ENCODE peak calls at places on chromosomes 13 and 19, in four cellular contexts. One of them, this sample, is unnamed. For H3K36me3, the result is how much of the 10 kb centered on the place peaks cover.

GRCh38 chr13:26867451-26868067 is 107.0 kb upstream of the GPR12 start:
- DNase-seq in adrenal gland: peak
- DNase-seq in pancreas: no peak
- DNase-seq in OCI-LY7: peak
- DNase-seq in this sample: no peak

GRCh38 chr19:13091400-13092161 is 11.1 kb downstream of the LYL1 start:
- DNase-seq in adrenal gland: no peak
- DNase-seq in pancreas: no peak
- DNase-seq in OCI-LY7: no peak
- DNase-seq in this sample: no peak

GRCh38 chr19:41328157-41328817 is 18.3 kb downstream of the CCDC97 start:
- DNase-seq in adrenal gland: peak
- DNase-seq in pancreas: no peak
- DNase-seq in OCI-LY7: no peak
- DNase-seq in this sample: no peak

GRCh38 chr19:7521551-7522071 is 813 bp upstream of the MCOLN1 start:
- DNase-seq in adrenal gland: no peak
- DNase-seq in pancreas: no peak
- DNase-seq in OCI-LY7: no peak
- DNase-seq in this sample: no peak

GRCh38 chr19:18756896-18757295 is 34.2 kb downstream of the COMP start:
- DNase-seq in adrenal gland: no peak
- DNase-seq in pancreas: no peak
- DNase-seq in OCI-LY7: no peak
- DNase-seq in this sample: no peak

GRCh38 chr13:39876258-39876657 is 220.8 kb downstream of the COG6 start:
- DNase-seq in adrenal gland: no peak
- DNase-seq in pancreas: no peak
- DNase-seq in OCI-LY7: no peak
- DNase-seq in this sample: no peak

GRCh38 chr13:45372189-45373115 is 31.5 kb upstream of the TPT1 start:
- DNase-seq in adrenal gland: no peak
- DNase-seq in pancreas: no peak
- DNase-seq in OCI-LY7: no peak
- DNase-seq in this sample: no peak

GRCh38 chr13:44259045-44260042 is 114.3 kb upstream of the SERP2 start:
- DNase-seq in adrenal gland: peak
- DNase-seq in pancreas: no peak
- DNase-seq in OCI-LY7: peak
- DNase-seq in this sample: peak

GRCh38 chr13:81714513-81714912 is 1373.6 kb upstream of the SPRY2 start:
- DNase-seq in adrenal gland: no peak
- DNase-seq in pancreas: no peak
- DNase-seq in OCI-LY7: no peak
- DNase-seq in this sample: no peak

GRCh38 chr13:52130641-52131040 is 1.8 kb upstream of the NEK5 start:
- DNase-seq in adrenal gland: no peak
- DNase-seq in pancreas: no peak
- DNase-seq in OCI-LY7: no peak
- DNase-seq in this sample: no peak

GRCh38 chr13:100389617-100390016 is 199.0 kb downstream of the GGACT start:
- DNase-seq in adrenal gland: no peak
- DNase-seq in pancreas: no peak
- DNase-seq in OCI-LY7: no peak
- DNase-seq in this sample: no peak

GRCh38 chr13:57286511-57287098 is 119.6 kb downstream of the PRR20E start:
- DNase-seq in adrenal gland: no peak
- DNase-seq in pancreas: no peak
- DNase-seq in OCI-LY7: no peak
- DNase-seq in this sample: no peak

GRCh38 chr19:18674616-18675015 is 8.9 kb upstream of the CRTC1 start:
- DNase-seq in adrenal gland: no peak
- DNase-seq in pancreas: no peak
- DNase-seq in OCI-LY7: no peak
- DNase-seq in this sample: no peak

GRCh38 chr19:39705578-39706188 is 1.4 kb downstream of the LGALS14 start:
- DNase-seq in adrenal gland: no peak
- DNase-seq in pancreas: no peak
- DNase-seq in OCI-LY7: no peak
- DNase-seq in this sample: no peak

GRCh38 chr19:31408460-31409124 is 59.4 kb upstream of the TSHZ3 start:
- DNase-seq in adrenal gland: no peak
- DNase-seq in pancreas: no peak
- DNase-seq in OCI-LY7: no peak
- DNase-seq in this sample: no peak

GRCh38 chr13:77516342-77516789 is 19.1 kb upstream of the SCEL start:
- DNase-seq in adrenal gland: no peak
- DNase-seq in pancreas: no peak
- DNase-seq in OCI-LY7: no peak
- DNase-seq in this sample: peak

GRCh38 chr13:25652764-25653163 is 281.0 kb downstream of the ATP8A2 start:
- DNase-seq in adrenal gland: no peak
- DNase-seq in pancreas: no peak
- DNase-seq in OCI-LY7: no peak
- DNase-seq in this sample: no peak
- TF ChIP-seq CTCF in adrenal gland: no peak
- TF ChIP-seq CTCF in pancreas: no peak
- TF ChIP-seq CTCF in OCI-LY7: no peak
- TF ChIP-seq CTCF in this sample: no peak

GRCh38 chr19:49194408-49194807 is 36.8 kb downstream of the TRPM4 start:
- DNase-seq in adrenal gland: no peak
- DNase-seq in pancreas: no peak
- DNase-seq in OCI-LY7: no peak
- DNase-seq in this sample: no peak
- H3K36me3 ChIP-seq in adrenal gland: under half
- H3K36me3 ChIP-seq in pancreas: under half
- H3K36me3 ChIP-seq in OCI-LY7: under half
- H3K36me3 ChIP-seq in this sample: under half

GRCh38 chr13:50805805-50806204 is 37.7 kb downstream of the DLEU7 start:
- DNase-seq in adrenal gland: no peak
- DNase-seq in pancreas: no peak
- DNase-seq in OCI-LY7: peak
- DNase-seq in this sample: no peak

GRCh38 chr13:50797081-50797480 is 46.4 kb downstream of the DLEU7 start:
- DNase-seq in adrenal gland: no peak
- DNase-seq in pancreas: no peak
- DNase-seq in OCI-LY7: no peak
- DNase-seq in this sample: no peak

GRCh38 chr13:50798923-50799322 is 44.6 kb downstream of the DLEU7 start:
- DNase-seq in adrenal gland: no peak
- DNase-seq in pancreas: no peak
- DNase-seq in OCI-LY7: no peak
- DNase-seq in this sample: no peak

GRCh38 chr13:50800091-50800739 is 43.3 kb downstream of the DLEU7 start:
- DNase-seq in adrenal gland: no peak
- DNase-seq in pancreas: no peak
- DNase-seq in OCI-LY7: peak
- DNase-seq in this sample: no peak

DNA sequence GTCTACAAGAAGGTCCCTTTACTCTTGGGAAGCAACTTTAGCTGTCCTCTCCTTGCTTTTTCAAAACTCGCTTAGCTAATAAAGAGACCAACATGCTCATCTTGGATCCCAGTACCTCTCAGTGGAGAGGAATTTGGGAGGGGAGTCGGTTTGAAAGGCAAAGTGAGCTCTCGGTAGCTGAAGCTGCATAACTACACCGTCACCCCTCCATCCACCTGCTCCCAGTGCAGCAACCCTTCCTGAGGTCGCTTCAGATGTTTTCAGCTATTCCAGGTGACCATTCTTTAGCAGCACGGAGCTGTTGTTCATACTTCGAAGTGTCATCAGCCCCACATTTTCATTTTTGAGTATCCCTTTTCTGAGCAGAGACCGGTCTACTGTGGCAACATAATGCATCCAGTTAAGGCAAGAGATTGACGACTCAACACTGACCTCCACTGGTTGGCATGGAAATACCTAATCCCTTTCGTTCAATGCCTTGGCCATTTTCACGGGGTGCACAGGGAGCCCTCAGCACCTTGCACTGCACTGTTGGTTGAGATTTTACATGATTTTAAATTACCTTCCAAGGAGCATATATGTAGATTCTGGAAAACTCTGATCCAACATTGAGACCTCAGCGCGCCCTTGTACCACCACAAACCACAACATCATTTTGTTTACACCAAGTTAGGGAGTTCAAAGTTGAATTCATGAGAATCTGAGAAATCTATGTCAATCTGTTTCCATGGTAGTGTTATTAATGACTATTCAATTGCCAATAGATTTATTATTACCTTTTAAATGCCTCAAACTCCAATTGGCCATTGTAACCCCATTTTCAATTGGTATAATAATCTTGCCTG is 42.2 kb downstream of the DLEU7 start:
- DNase-seq in adrenal gland: peak
- DNase-seq in pancreas: peak
- DNase-seq in OCI-LY7: peak
- DNase-seq in this sample: peak
- H3K4me3 ChIP-seq in adrenal gland: no peak
- H3K4me3 ChIP-seq in pancreas: no peak
- H3K4me3 ChIP-seq in OCI-LY7: no peak
- H3K4me3 ChIP-seq in this sample: no peak

DNA sequence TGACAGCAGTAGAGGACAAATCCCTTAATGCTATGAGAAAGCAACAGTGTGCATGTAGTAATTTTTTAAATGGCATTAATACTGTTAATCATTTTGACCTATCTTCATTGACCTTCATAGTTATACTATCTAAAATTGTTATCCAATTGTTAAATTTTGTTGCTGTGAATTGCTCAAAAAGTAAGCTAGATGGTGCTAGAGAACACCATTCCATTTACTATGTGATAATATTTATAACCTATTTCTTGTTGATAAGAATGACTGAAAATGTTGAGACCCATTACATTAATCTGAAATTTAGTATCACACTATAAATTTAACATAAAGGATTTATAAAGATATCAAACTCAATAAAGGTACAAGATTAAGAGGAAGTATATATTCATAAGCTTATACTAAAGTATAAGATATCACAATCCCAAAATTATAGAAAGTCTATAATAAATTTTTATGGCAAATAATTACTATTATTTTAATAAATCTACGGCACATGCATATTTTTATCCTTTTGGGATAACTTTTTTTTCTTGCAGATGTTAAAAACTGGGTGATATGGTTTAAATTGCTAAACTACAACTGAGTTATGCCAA is 1573.3 kb downstream of the PCDH9 start:
- DNase-seq in adrenal gland: no peak
- DNase-seq in pancreas: no peak
- DNase-seq in OCI-LY7: peak
- DNase-seq in this sample: no peak
- TF ChIP-seq CTCF in adrenal gland: peak
- TF ChIP-seq CTCF in pancreas: peak
- TF ChIP-seq CTCF in OCI-LY7: peak
- TF ChIP-seq CTCF in this sample: peak

DNA sequence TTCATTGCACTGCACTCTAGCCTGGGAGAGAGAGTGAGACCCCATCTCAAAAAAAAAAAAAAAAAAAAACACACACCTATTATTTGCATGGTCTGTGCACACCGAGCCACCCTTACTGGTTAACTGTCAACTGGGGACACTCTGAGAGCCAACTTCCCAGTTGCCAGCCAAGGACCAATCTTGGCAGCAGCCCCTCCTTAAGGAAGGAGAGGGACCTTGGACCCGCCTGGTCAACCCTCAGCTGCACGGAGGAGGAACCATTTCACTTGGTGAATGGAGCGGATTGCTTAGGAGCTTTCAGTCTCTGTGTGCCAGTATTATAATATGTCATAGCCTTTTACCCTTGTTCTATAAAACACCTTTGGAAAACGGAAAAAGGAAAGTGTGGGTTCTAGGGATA is 24.9 kb downstream of the MICOS13 start:
- DNase-seq in adrenal gland: no peak
- DNase-seq in pancreas: no peak
- DNase-seq in OCI-LY7: no peak
- DNase-seq in this sample: no peak
- H3K36me3 ChIP-seq in adrenal gland: under half
- H3K36me3 ChIP-seq in pancreas: half or more
- H3K36me3 ChIP-seq in OCI-LY7: half or more
- H3K36me3 ChIP-seq in this sample: under half

GRCh38 chr19:44430956-44431355 is 17.3 kb downstream of the ZNF229 start:
- DNase-seq in adrenal gland: no peak
- DNase-seq in pancreas: no peak
- DNase-seq in OCI-LY7: no peak
- DNase-seq in this sample: no peak
- H3K4me3 ChIP-seq in adrenal gland: no peak
- H3K4me3 ChIP-seq in pancreas: no peak
- H3K4me3 ChIP-seq in OCI-LY7: no peak
- H3K4me3 ChIP-seq in this sample: no peak

GRCh38 chr13:46553886-46554855 is 1.2 kb downstream of the LRCH1 start:
- DNase-seq in adrenal gland: peak
- DNase-seq in pancreas: peak
- DNase-seq in OCI-LY7: peak
- DNase-seq in this sample: peak
- TF ChIP-seq CTCF in adrenal gland: peak
- TF ChIP-seq CTCF in pancreas: no peak
- TF ChIP-seq CTCF in OCI-LY7: peak
- TF ChIP-seq CTCF in this sample: no peak